ENCODE peak calls at places on chromosomes 3 and 15, in four cellular contexts. M is HepG2; D is aorta; P is CD8-positive, alpha-beta memory T cell. O is an unnamed sample.
A peak's percentile ranks its signal among the peaks of the same experiment; 100 is the strongest.

GRCh38 chr15:70057931-70058641 is 39.6 kb downstream of the TLE3 start:
- DNase-seq in P (peak; percentile 50), D (peak; percentile 60), M (no peak), O (peak; percentile 23)

GRCh38 chr15:40838756-40839155 is 5.1 kb upstream of the SPINT1 start:
- DNase-seq in M (no peak), P (no peak), D (peak; percentile 35), O (no peak)

GRCh38 chr3:174951023-174951422 is 91.9 kb downstream of the NAALADL2 start:
- DNase-seq in M (no peak), P (no peak), D (no peak), O (no peak)

GRCh38 chr3:31077021-31077601 is 182.7 kb upstream of the GADL1 start:
- DNase-seq in M (peak; percentile 46), P (no peak), D (no peak), O (no peak)

GRCh38 chr3:159796744-159797143 is 191.9 kb upstream of the IL12A start:
- DNase-seq in M (no peak), D (no peak), P (no peak), O (no peak)

GRCh38 chr3:198076722-198077308 is 116.8 kb downstream of the LMLN start:
- DNase-seq in D (no peak), M (no peak), P (no peak), O (no peak)

GRCh38 chr15:91867581-91868026 is 14.1 kb downstream of the SLCO3A1 start:
- DNase-seq in P (no peak), D (peak; percentile 90), M (no peak), O (no peak)

GRCh38 chr15:90211440-90212168 is 10.5 kb downstream of the SEMA4B start:
- DNase-seq in P (no peak), M (no peak), D (no peak), O (no peak)

GRCh38 chr3:62169871-62170660 is 203.3 kb downstream of the FEZF2 start:
- DNase-seq in M (no peak), D (no peak), P (no peak), O (no peak)

GRCh38 chr3:30356901-30357753 is 249.3 kb upstream of the TGFBR2 start:
- DNase-seq in D (no peak), P (no peak), M (no peak), O (no peak)

GRCh38 chr3:120350431-120350941 is 1.3 kb upstream of the LRRC58 start:
- DNase-seq in M (peak; percentile 50), P (no peak), D (peak; percentile 78), O (no peak)

GRCh38 chr3:133574260-133574881 is 885 bp downstream of the CDV3 start:
- DNase-seq in P (peak; percentile 82), D (peak; percentile 93), M (peak; percentile 44), O (peak; percentile 77)

GRCh38 chr15:74314897-74315438 is 52.5 kb downstream of the CYP11A1 start:
- DNase-seq in P (peak; percentile 61), M (no peak), D (no peak), O (no peak)

GRCh38 chr15:68208641-68209240 is 3.6 kb upstream of the CALML4 start:
- DNase-seq in M (no peak), D (peak; percentile 37), P (no peak), O (no peak)

GRCh38 chr3:18751514-18751913 is 326.4 kb upstream of the SATB1 start:
- DNase-seq in M (no peak), P (no peak), D (no peak), O (no peak)

GRCh38 chr3:119800844-119801243 is 18.9 kb downstream of the NR1I2 start:
- DNase-seq in D (no peak), P (no peak), M (no peak), O (no peak)

GRCh38 chr3:71103430-71103881 is 480.1 kb downstream of the FOXP1 start:
- DNase-seq in D (peak; percentile 85), M (peak; percentile 40), P (no peak), O (no peak)

GRCh38 chr3:161388860-161389259 is 17.5 kb upstream of the SPTSSB start:
- DNase-seq in M (no peak), P (no peak), D (no peak), O (no peak)

GRCh38 chr3:52095990-52096775 is 39.8 kb upstream of the DUSP7 start:
- DNase-seq in P (peak; percentile 14), D (peak; percentile 52), M (no peak), O (no peak)

GRCh38 chr3:125141596-125142417 is 70.7 kb downstream of the SLC12A8 start:
- DNase-seq in D (peak; percentile 90), P (peak; percentile 81), M (no peak), O (no peak)

DNA sequence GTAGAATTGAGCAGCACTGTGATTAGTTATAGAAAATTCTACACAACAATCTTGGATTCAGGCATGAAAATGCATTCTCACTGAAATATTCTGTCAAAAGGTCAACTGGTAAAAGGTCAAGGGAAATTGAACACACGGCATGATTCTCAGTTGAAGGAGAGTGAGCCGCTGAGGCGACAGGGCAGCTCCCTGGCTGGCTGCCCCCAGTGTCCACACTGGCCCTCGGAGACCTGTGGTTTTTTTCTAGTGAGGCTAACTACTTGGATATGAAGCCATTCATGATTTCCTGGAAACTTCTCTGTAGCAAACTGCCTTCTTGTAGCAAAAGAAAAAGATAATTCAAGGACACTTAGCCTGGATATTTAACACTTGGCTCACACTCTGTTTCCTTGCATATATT is 37.2 kb downstream of the AADACL2 start:
- DNase-seq in D (peak; percentile 80), M (peak; percentile 88), P (no peak), O (peak; percentile 21)
- H3K4me3 ChIP-seq in D (no peak overlapping the region), M (peak overlapping the region; percentile 45), P (no peak overlapping the region), O (no peak overlapping the region)

GRCh38 chr3:123781571-123782275 is 102.4 kb downstream of the MYLK start:
- DNase-seq in M (no peak), D (no peak), P (no peak), O (no peak)

GRCh38 chr3:123783050-123783724 is 100.9 kb downstream of the MYLK start:
- DNase-seq in M (peak; percentile 72), D (no peak), P (no peak), O (no peak)

GRCh38 chr3:123782488-123782887 is 101.6 kb downstream of the MYLK start:
- DNase-seq in D (no peak), P (no peak), M (no peak), O (no peak)

GRCh38 chr3:123785602-123786001 is 98.5 kb downstream of the MYLK start:
- DNase-seq in M (no peak), D (no peak), P (no peak), O (no peak)

GRCh38 chr3:123783811-123784210 is 100.3 kb downstream of the MYLK start:
- DNase-seq in D (no peak), P (no peak), M (no peak), O (no peak)
- H3K4me1 ChIP-seq in D (no peaks in the 10 kb centered on the region), P (no peaks in the 10 kb centered on the region), M (peaks cover 56% of the 10 kb centered on the region), O (peaks cover 56% of the 10 kb centered on the region)

GRCh38 chr3:12966847-12967750 is 106.1 kb downstream of the IQSEC1 start:
- DNase-seq in D (peak; percentile 84), P (no peak), M (no peak), O (peak; percentile 21)

GRCh38 chr3:12969487-12969886 is 103.7 kb downstream of the IQSEC1 start:
- DNase-seq in P (no peak), D (no peak), M (no peak), O (no peak)

GRCh38 chr3:12968541-12968940 is 104.7 kb downstream of the IQSEC1 start:
- DNase-seq in M (no peak), D (no peak), P (no peak), O (no peak)

GRCh38 chr3:12965999-12966846 is 107.0 kb downstream of the IQSEC1 start:
- DNase-seq in P (no peak), M (no peak), D (no peak), O (no peak)

GRCh38 chr3:12967751-12968209 is 105.4 kb downstream of the IQSEC1 start:
- DNase-seq in D (peak; percentile 96), P (peak; percentile 93), M (peak; percentile 88), O (peak; percentile 88)
- H3K36me3 ChIP-seq in D (no peaks in the 10 kb centered on the region), P (no peaks in the 10 kb centered on the region), M (peaks cover 3% of the 10 kb centered on the region), O (no peaks in the 10 kb centered on the region)

DNA sequence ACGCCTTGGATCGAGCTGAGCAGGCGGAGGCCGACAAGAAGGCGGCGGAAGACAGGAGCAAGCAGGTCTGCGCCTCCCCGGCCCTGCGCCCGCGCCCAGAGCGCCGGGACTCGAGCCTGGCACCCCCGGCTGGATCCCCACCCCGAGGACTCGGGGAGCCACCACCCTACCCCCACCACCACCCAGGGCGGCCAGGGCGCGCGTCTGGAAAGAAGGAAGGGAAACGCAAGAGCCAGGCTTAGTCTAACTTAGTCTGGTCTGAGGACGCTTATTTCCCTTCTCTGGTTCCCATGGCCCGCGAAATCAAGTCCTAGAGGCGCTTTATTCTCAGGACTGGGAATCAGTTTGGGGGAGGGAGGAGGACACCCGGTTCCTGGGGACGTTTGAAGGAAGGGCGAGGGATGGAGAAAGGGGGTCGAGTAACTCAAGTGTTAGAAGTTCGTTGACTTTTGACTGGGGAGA is 363 bp downstream of the TPM1 start:
- DNase-seq in M (no peak), D (no peak), P (no peak), O (no peak)
- H3K4me3 ChIP-seq in M (peak overlapping the region; percentile 92), D (peak overlapping the region; percentile 98), P (no peak overlapping the region), O (peak overlapping the region; percentile 73)

GRCh38 chr3:53776494-53777101 is 69.6 kb downstream of the CHDH start:
- DNase-seq in P (no peak), M (no peak), D (no peak), O (no peak)
- H3K4me1 ChIP-seq in P (no peaks in the 10 kb centered on the region), M (no peaks in the 10 kb centered on the region), D (peaks cover 4% of the 10 kb centered on the region), O (no peaks in the 10 kb centered on the region)

O was measured in Caco-2.